ENCODE peak calls at places on chromosomes 2 and 18, in ten cellular contexts. One of them, this sample, is unnamed.

GRCh38 chr18:79634186-79634585 is 45.4 kb upstream of the CTDP1 start:
- DNase-seq in putamen: no peak
- DNase-seq in hypothalamus: no peak
- DNase-seq in GM18507: no peak
- DNase-seq in CD8-positive, alpha-beta T cell: no peak
- DNase-seq in HCEC 1CT: no peak
- DNase-seq in GM20000: no peak
- DNase-seq in COR-L47: no peak
- DNase-seq in effector CD4-positive, alpha-beta T cell: no peak
- DNase-seq in activated T-cell treated with anti-CD3 and anti-CD28 coated beads, Interleukin-2, amount 50 U/mL, for 72 hours: no peak
- DNase-seq in this sample: no peak

GRCh38 chr2:232537079-232537478 is 2.4 kb upstream of the CHRNG start:
- DNase-seq in GM18507: no peak
- DNase-seq in activated T-cell treated with anti-CD3 and anti-CD28 coated beads, Interleukin-2, amount 50 U/mL, for 72 hours: peak
- DNase-seq in hypothalamus: no peak
- DNase-seq in HCEC 1CT: no peak
- DNase-seq in CD8-positive, alpha-beta T cell: no peak
- DNase-seq in putamen: no peak
- DNase-seq in GM20000: no peak
- DNase-seq in COR-L47: no peak
- DNase-seq in effector CD4-positive, alpha-beta T cell: no peak
- DNase-seq in this sample: no peak

GRCh38 chr18:80167947-80168745 is 59.1 kb downstream of the ADNP2 start:
- DNase-seq in COR-L47: no peak
- DNase-seq in putamen: no peak
- DNase-seq in CD8-positive, alpha-beta T cell: peak
- DNase-seq in effector CD4-positive, alpha-beta T cell: no peak
- DNase-seq in activated T-cell treated with anti-CD3 and anti-CD28 coated beads, Interleukin-2, amount 50 U/mL, for 72 hours: no peak
- DNase-seq in GM20000: no peak
- DNase-seq in hypothalamus: no peak
- DNase-seq in HCEC 1CT: no peak
- DNase-seq in GM18507: no peak
- DNase-seq in this sample: no peak

GRCh38 chr2:153622285-153622684 is 143.7 kb upstream of the RPRM start:
- DNase-seq in HCEC 1CT: no peak
- DNase-seq in putamen: no peak
- DNase-seq in effector CD4-positive, alpha-beta T cell: no peak
- DNase-seq in COR-L47: no peak
- DNase-seq in hypothalamus: no peak
- DNase-seq in CD8-positive, alpha-beta T cell: no peak
- DNase-seq in activated T-cell treated with anti-CD3 and anti-CD28 coated beads, Interleukin-2, amount 50 U/mL, for 72 hours: no peak
- DNase-seq in GM18507: no peak
- DNase-seq in GM20000: no peak
- DNase-seq in this sample: peak

GRCh38 chr2:16195681-16196070 is 255.3 kb downstream of the MYCN start:
- DNase-seq in effector CD4-positive, alpha-beta T cell: no peak
- DNase-seq in hypothalamus: no peak
- DNase-seq in HCEC 1CT: no peak
- DNase-seq in activated T-cell treated with anti-CD3 and anti-CD28 coated beads, Interleukin-2, amount 50 U/mL, for 72 hours: no peak
- DNase-seq in GM20000: no peak
- DNase-seq in GM18507: no peak
- DNase-seq in CD8-positive, alpha-beta T cell: no peak
- DNase-seq in putamen: no peak
- DNase-seq in COR-L47: no peak
- DNase-seq in this sample: no peak

GRCh38 chr2:138842341-138842740 is 62.2 kb upstream of the NXPH2 start:
- DNase-seq in GM20000: no peak
- DNase-seq in hypothalamus: no peak
- DNase-seq in effector CD4-positive, alpha-beta T cell: no peak
- DNase-seq in putamen: no peak
- DNase-seq in COR-L47: no peak
- DNase-seq in activated T-cell treated with anti-CD3 and anti-CD28 coated beads, Interleukin-2, amount 50 U/mL, for 72 hours: no peak
- DNase-seq in GM18507: no peak
- DNase-seq in HCEC 1CT: no peak
- DNase-seq in CD8-positive, alpha-beta T cell: no peak
- DNase-seq in this sample: no peak

GRCh38 chr2:204717591-204717990 is 172.3 kb downstream of the PARD3B start:
- DNase-seq in GM20000: no peak
- DNase-seq in GM18507: no peak
- DNase-seq in hypothalamus: no peak
- DNase-seq in CD8-positive, alpha-beta T cell: no peak
- DNase-seq in putamen: no peak
- DNase-seq in activated T-cell treated with anti-CD3 and anti-CD28 coated beads, Interleukin-2, amount 50 U/mL, for 72 hours: no peak
- DNase-seq in HCEC 1CT: no peak
- DNase-seq in effector CD4-positive, alpha-beta T cell: no peak
- DNase-seq in COR-L47: no peak
- DNase-seq in this sample: no peak

GRCh38 chr2:113370478-113371091 is 66.9 kb upstream of the ZNG1B start:
- DNase-seq in CD8-positive, alpha-beta T cell: peak
- DNase-seq in HCEC 1CT: peak
- DNase-seq in GM18507: peak
- DNase-seq in activated T-cell treated with anti-CD3 and anti-CD28 coated beads, Interleukin-2, amount 50 U/mL, for 72 hours: peak
- DNase-seq in putamen: peak
- DNase-seq in GM20000: peak
- DNase-seq in hypothalamus: no peak
- DNase-seq in COR-L47: no peak
- DNase-seq in effector CD4-positive, alpha-beta T cell: peak
- DNase-seq in this sample: peak

GRCh38 chr18:40159141-40160017 is 1795.7 kb upstream of the PIK3C3 start:
- DNase-seq in effector CD4-positive, alpha-beta T cell: no peak
- DNase-seq in GM20000: no peak
- DNase-seq in hypothalamus: no peak
- DNase-seq in putamen: peak
- DNase-seq in COR-L47: peak
- DNase-seq in HCEC 1CT: peak
- DNase-seq in activated T-cell treated with anti-CD3 and anti-CD28 coated beads, Interleukin-2, amount 50 U/mL, for 72 hours: no peak
- DNase-seq in GM18507: no peak
- DNase-seq in CD8-positive, alpha-beta T cell: no peak
- DNase-seq in this sample: no peak

GRCh38 chr2:73314441-73314840 is 21.1 kb upstream of the EGR4 start:
- DNase-seq in COR-L47: no peak
- DNase-seq in HCEC 1CT: no peak
- DNase-seq in putamen: no peak
- DNase-seq in activated T-cell treated with anti-CD3 and anti-CD28 coated beads, Interleukin-2, amount 50 U/mL, for 72 hours: no peak
- DNase-seq in CD8-positive, alpha-beta T cell: no peak
- DNase-seq in GM20000: no peak
- DNase-seq in GM18507: no peak
- DNase-seq in hypothalamus: no peak
- DNase-seq in effector CD4-positive, alpha-beta T cell: no peak
- DNase-seq in this sample: no peak

GRCh38 chr2:188789951-188790350 is 184.2 kb upstream of the COL3A1 start:
- DNase-seq in GM20000: no peak
- DNase-seq in COR-L47: no peak
- DNase-seq in effector CD4-positive, alpha-beta T cell: no peak
- DNase-seq in CD8-positive, alpha-beta T cell: no peak
- DNase-seq in HCEC 1CT: peak
- DNase-seq in putamen: no peak
- DNase-seq in activated T-cell treated with anti-CD3 and anti-CD28 coated beads, Interleukin-2, amount 50 U/mL, for 72 hours: no peak
- DNase-seq in hypothalamus: no peak
- DNase-seq in GM18507: no peak
- DNase-seq in this sample: no peak

GRCh38 chr2:45736757-45737704 is 85.6 kb downstream of the PRKCE start:
- DNase-seq in COR-L47: no peak
- DNase-seq in HCEC 1CT: no peak
- DNase-seq in effector CD4-positive, alpha-beta T cell: no peak
- DNase-seq in GM20000: no peak
- DNase-seq in putamen: peak
- DNase-seq in activated T-cell treated with anti-CD3 and anti-CD28 coated beads, Interleukin-2, amount 50 U/mL, for 72 hours: no peak
- DNase-seq in CD8-positive, alpha-beta T cell: no peak
- DNase-seq in GM18507: no peak
- DNase-seq in hypothalamus: no peak
- DNase-seq in this sample: no peak

GRCh38 chr2:240812301-240812680 is 7.7 kb downstream of the KIF1A start:
- DNase-seq in effector CD4-positive, alpha-beta T cell: no peak
- DNase-seq in putamen: no peak
- DNase-seq in GM18507: no peak
- DNase-seq in hypothalamus: no peak
- DNase-seq in CD8-positive, alpha-beta T cell: no peak
- DNase-seq in COR-L47: no peak
- DNase-seq in HCEC 1CT: no peak
- DNase-seq in GM20000: no peak
- DNase-seq in activated T-cell treated with anti-CD3 and anti-CD28 coated beads, Interleukin-2, amount 50 U/mL, for 72 hours: no peak
- DNase-seq in this sample: no peak

GRCh38 chr18:59453468-59453961 is 94.5 kb upstream of the LMAN1 start:
- DNase-seq in HCEC 1CT: no peak
- DNase-seq in GM20000: no peak
- DNase-seq in putamen: no peak
- DNase-seq in hypothalamus: no peak
- DNase-seq in GM18507: no peak
- DNase-seq in effector CD4-positive, alpha-beta T cell: no peak
- DNase-seq in activated T-cell treated with anti-CD3 and anti-CD28 coated beads, Interleukin-2, amount 50 U/mL, for 72 hours: no peak
- DNase-seq in CD8-positive, alpha-beta T cell: no peak
- DNase-seq in COR-L47: no peak
- DNase-seq in this sample: no peak

GRCh38 chr2:68879296-68879695 is 8.1 kb upstream of the BMP10 start:
- DNase-seq in CD8-positive, alpha-beta T cell: no peak
- DNase-seq in GM18507: no peak
- DNase-seq in effector CD4-positive, alpha-beta T cell: no peak
- DNase-seq in COR-L47: no peak
- DNase-seq in putamen: no peak
- DNase-seq in hypothalamus: no peak
- DNase-seq in HCEC 1CT: no peak
- DNase-seq in activated T-cell treated with anti-CD3 and anti-CD28 coated beads, Interleukin-2, amount 50 U/mL, for 72 hours: no peak
- DNase-seq in GM20000: no peak
- DNase-seq in this sample: no peak

GRCh38 chr18:31626409-31626808 is 34.7 kb downstream of the TTR start:
- DNase-seq in GM18507: no peak
- DNase-seq in hypothalamus: no peak
- DNase-seq in GM20000: no peak
- DNase-seq in effector CD4-positive, alpha-beta T cell: no peak
- DNase-seq in CD8-positive, alpha-beta T cell: no peak
- DNase-seq in HCEC 1CT: no peak
- DNase-seq in COR-L47: no peak
- DNase-seq in putamen: no peak
- DNase-seq in activated T-cell treated with anti-CD3 and anti-CD28 coated beads, Interleukin-2, amount 50 U/mL, for 72 hours: no peak
- DNase-seq in this sample: no peak

GRCh38 chr2:254231-254630 is 9.6 kb downstream of the SH3YL1 start:
- DNase-seq in putamen: no peak
- DNase-seq in activated T-cell treated with anti-CD3 and anti-CD28 coated beads, Interleukin-2, amount 50 U/mL, for 72 hours: no peak
- DNase-seq in COR-L47: no peak
- DNase-seq in CD8-positive, alpha-beta T cell: no peak
- DNase-seq in GM20000: no peak
- DNase-seq in effector CD4-positive, alpha-beta T cell: no peak
- DNase-seq in HCEC 1CT: no peak
- DNase-seq in GM18507: no peak
- DNase-seq in hypothalamus: no peak
- DNase-seq in this sample: no peak

GRCh38 chr2:173146590-173146989 is 70.9 kb downstream of the MAP3K20 start:
- DNase-seq in activated T-cell treated with anti-CD3 and anti-CD28 coated beads, Interleukin-2, amount 50 U/mL, for 72 hours: no peak
- DNase-seq in effector CD4-positive, alpha-beta T cell: no peak
- DNase-seq in CD8-positive, alpha-beta T cell: no peak
- DNase-seq in COR-L47: no peak
- DNase-seq in hypothalamus: no peak
- DNase-seq in HCEC 1CT: peak
- DNase-seq in GM18507: no peak
- DNase-seq in putamen: no peak
- DNase-seq in GM20000: no peak
- DNase-seq in this sample: no peak

GRCh38 chr2:160225722-160226121 is 25.6 kb upstream of the ITGB6 start:
- DNase-seq in GM18507: no peak
- DNase-seq in HCEC 1CT: no peak
- DNase-seq in hypothalamus: no peak
- DNase-seq in GM20000: no peak
- DNase-seq in putamen: no peak
- DNase-seq in effector CD4-positive, alpha-beta T cell: no peak
- DNase-seq in activated T-cell treated with anti-CD3 and anti-CD28 coated beads, Interleukin-2, amount 50 U/mL, for 72 hours: no peak
- DNase-seq in CD8-positive, alpha-beta T cell: no peak
- DNase-seq in COR-L47: peak
- DNase-seq in this sample: no peak

GRCh38 chr18:77131652-77132368 is 773 bp downstream of the MBP start:
- DNase-seq in activated T-cell treated with anti-CD3 and anti-CD28 coated beads, Interleukin-2, amount 50 U/mL, for 72 hours: peak
- DNase-seq in hypothalamus: no peak
- DNase-seq in GM20000: peak
- DNase-seq in CD8-positive, alpha-beta T cell: peak
- DNase-seq in effector CD4-positive, alpha-beta T cell: no peak
- DNase-seq in putamen: no peak
- DNase-seq in GM18507: no peak
- DNase-seq in COR-L47: peak
- DNase-seq in HCEC 1CT: no peak
- DNase-seq in this sample: peak

GRCh38 chr2:70890469-70891065 is 45.1 kb upstream of the ATP6V1B1 start:
- DNase-seq in GM20000: peak
- DNase-seq in hypothalamus: no peak
- DNase-seq in CD8-positive, alpha-beta T cell: no peak
- DNase-seq in putamen: no peak
- DNase-seq in activated T-cell treated with anti-CD3 and anti-CD28 coated beads, Interleukin-2, amount 50 U/mL, for 72 hours: no peak
- DNase-seq in HCEC 1CT: peak
- DNase-seq in effector CD4-positive, alpha-beta T cell: no peak
- DNase-seq in GM18507: no peak
- DNase-seq in COR-L47: no peak
- DNase-seq in this sample: no peak

GRCh38 chr2:219752731-219753130 is 125.3 kb downstream of the SLC4A3 start:
- DNase-seq in CD8-positive, alpha-beta T cell: no peak
- DNase-seq in GM18507: no peak
- DNase-seq in hypothalamus: no peak
- DNase-seq in GM20000: no peak
- DNase-seq in HCEC 1CT: no peak
- DNase-seq in activated T-cell treated with anti-CD3 and anti-CD28 coated beads, Interleukin-2, amount 50 U/mL, for 72 hours: no peak
- DNase-seq in effector CD4-positive, alpha-beta T cell: no peak
- DNase-seq in putamen: no peak
- DNase-seq in COR-L47: no peak
- DNase-seq in this sample: no peak

GRCh38 chr2:70613510-70613909 is 59.9 kb upstream of the TGFA start:
- DNase-seq in hypothalamus: no peak
- DNase-seq in COR-L47: no peak
- DNase-seq in GM18507: no peak
- DNase-seq in GM20000: no peak
- DNase-seq in effector CD4-positive, alpha-beta T cell: no peak
- DNase-seq in CD8-positive, alpha-beta T cell: no peak
- DNase-seq in putamen: no peak
- DNase-seq in HCEC 1CT: no peak
- DNase-seq in activated T-cell treated with anti-CD3 and anti-CD28 coated beads, Interleukin-2, amount 50 U/mL, for 72 hours: no peak
- DNase-seq in this sample: no peak

GRCh38 chr2:102055346-102055975 is 63.7 kb downstream of the IL1R2 start:
- DNase-seq in hypothalamus: no peak
- DNase-seq in GM20000: no peak
- DNase-seq in CD8-positive, alpha-beta T cell: no peak
- DNase-seq in activated T-cell treated with anti-CD3 and anti-CD28 coated beads, Interleukin-2, amount 50 U/mL, for 72 hours: no peak
- DNase-seq in putamen: no peak
- DNase-seq in HCEC 1CT: peak
- DNase-seq in COR-L47: no peak
- DNase-seq in GM18507: no peak
- DNase-seq in effector CD4-positive, alpha-beta T cell: no peak
- DNase-seq in this sample: no peak

GRCh38 chr2:233830111-233830760 is 24.1 kb downstream of the HJURP start:
- DNase-seq in COR-L47: no peak
- DNase-seq in hypothalamus: no peak
- DNase-seq in GM18507: no peak
- DNase-seq in CD8-positive, alpha-beta T cell: no peak
- DNase-seq in HCEC 1CT: no peak
- DNase-seq in GM20000: no peak
- DNase-seq in putamen: no peak
- DNase-seq in effector CD4-positive, alpha-beta T cell: no peak
- DNase-seq in activated T-cell treated with anti-CD3 and anti-CD28 coated beads, Interleukin-2, amount 50 U/mL, for 72 hours: no peak
- DNase-seq in this sample: no peak

GRCh38 chr2:100786297-100786658 is 33.7 kb upstream of the NPAS2 start:
- DNase-seq in activated T-cell treated with anti-CD3 and anti-CD28 coated beads, Interleukin-2, amount 50 U/mL, for 72 hours: no peak
- DNase-seq in CD8-positive, alpha-beta T cell: no peak
- DNase-seq in GM18507: no peak
- DNase-seq in GM20000: no peak
- DNase-seq in COR-L47: no peak
- DNase-seq in putamen: no peak
- DNase-seq in HCEC 1CT: peak
- DNase-seq in effector CD4-positive, alpha-beta T cell: no peak
- DNase-seq in hypothalamus: no peak
- DNase-seq in this sample: no peak

GRCh38 chr2:7649461-7650228 is 732.4 kb downstream of the RNF144A start:
- DNase-seq in putamen: no peak
- DNase-seq in GM18507: no peak
- DNase-seq in HCEC 1CT: no peak
- DNase-seq in COR-L47: no peak
- DNase-seq in effector CD4-positive, alpha-beta T cell: no peak
- DNase-seq in activated T-cell treated with anti-CD3 and anti-CD28 coated beads, Interleukin-2, amount 50 U/mL, for 72 hours: no peak
- DNase-seq in hypothalamus: no peak
- DNase-seq in CD8-positive, alpha-beta T cell: peak
- DNase-seq in GM20000: no peak
- DNase-seq in this sample: no peak

This sample was measured in nephron progenitor cell.